ENCODE peak calls at places on chromosomes 16 and 17, in four cellular contexts. Q is sigmoid colon, C is A549, K is tibial nerve. N is an unnamed sample.

GRCh38 chr16:88527186-88527936 is 42.8 kb upstream of the ZC3H18 start:
- DNase-seq in Q (peak; percentile 84), C (peak; percentile 57), K (peak; percentile 57), N (no peak)

GRCh38 chr17:3980381-3980975 is 16.2 kb upstream of the ATP2A3 start:
- DNase-seq in Q (no peak), K (no peak), C (no peak), N (no peak)

GRCh38 chr17:19977360-19978205 is at the start of gene AKAP10:
- DNase-seq in C (peak; percentile 90), K (peak; percentile 94), Q (peak; percentile 95), N (peak; percentile 99)

GRCh38 chr17:35879748-35880654 is at the start of gene CCL5:
- DNase-seq in C (no peak), K (no peak), Q (no peak), N (no peak)

GRCh38 chr17:19359151-19359550 is 3.4 kb downstream of the B9D1 start:
- DNase-seq in K (no peak), Q (peak; percentile 52), C (no peak), N (no peak)

GRCh38 chr17:3887811-3888210 is 5.0 kb downstream of the CAMKK1 start:
- DNase-seq in K (no peak), Q (no peak), C (no peak), N (no peak)

GRCh38 chr16:74480150-74481029 is 59.1 kb upstream of the CLEC18B start:
- DNase-seq in Q (no peak), C (peak; percentile 89), K (peak; percentile 63), N (no peak)

GRCh38 chr16:15523092-15523541 is 88.7 kb downstream of the BMERB1 start:
- DNase-seq in K (peak; percentile 19), C (peak; percentile 71), Q (no peak), N (no peak)

GRCh38 chr16:82776466-82777146 is 149.8 kb downstream of the CDH13 start:
- DNase-seq in Q (no peak), K (no peak), C (no peak), N (no peak)

GRCh38 chr16:23835390-23836077 is at the start of gene PRKCB:
- DNase-seq in Q (peak; percentile 89), K (peak; percentile 46), C (peak; percentile 47), N (peak; percentile 94)

GRCh38 chr16:71929048-71929447 is 33.7 kb downstream of the IST1 start:
- DNase-seq in K (no peak), Q (peak; percentile 82), C (no peak), N (no peak)

GRCh38 chr17:29930399-29931010 is 477 bp upstream of the SSH2 start:
- DNase-seq in K (no peak), C (no peak), Q (no peak), N (no peak)

GRCh38 chr16:72977127-72977526 is 70.8 kb downstream of the ZFHX3 start:
- DNase-seq in K (no peak), Q (no peak), C (no peak), N (peak; percentile 69)

GRCh38 chr16:86521236-86522197 is 11.2 kb downstream of the FOXF1 start:
- DNase-seq in K (no peak), C (no peak), Q (peak; percentile 69), N (no peak)

GRCh38 chr16:86517652-86518258 is 7.4 kb downstream of the FOXF1 start:
- DNase-seq in C (peak; percentile 63), Q (peak; percentile 96), K (peak; percentile 37), N (peak; percentile 90)

GRCh38 chr16:86520317-86521210 is 10.2 kb downstream of the FOXF1 start:
- DNase-seq in K (no peak), C (no peak), Q (peak; percentile 74), N (no peak)

GRCh38 chr16:86519007-86519648 is 8.8 kb downstream of the FOXF1 start:
- DNase-seq in C (no peak), Q (peak; percentile 85), K (no peak), N (no peak)

GRCh38 chr16:86519649-86520316 is 9.5 kb downstream of the FOXF1 start:
- DNase-seq in C (peak; percentile 53), K (peak; percentile 60), Q (peak; percentile 89), N (no peak)
- H3K4me3 ChIP-seq in C (peak overlapping the region; percentile 21), K (no peak overlapping the region), Q (peak overlapping the region; percentile 37), N (no peak overlapping the region)

DNA sequence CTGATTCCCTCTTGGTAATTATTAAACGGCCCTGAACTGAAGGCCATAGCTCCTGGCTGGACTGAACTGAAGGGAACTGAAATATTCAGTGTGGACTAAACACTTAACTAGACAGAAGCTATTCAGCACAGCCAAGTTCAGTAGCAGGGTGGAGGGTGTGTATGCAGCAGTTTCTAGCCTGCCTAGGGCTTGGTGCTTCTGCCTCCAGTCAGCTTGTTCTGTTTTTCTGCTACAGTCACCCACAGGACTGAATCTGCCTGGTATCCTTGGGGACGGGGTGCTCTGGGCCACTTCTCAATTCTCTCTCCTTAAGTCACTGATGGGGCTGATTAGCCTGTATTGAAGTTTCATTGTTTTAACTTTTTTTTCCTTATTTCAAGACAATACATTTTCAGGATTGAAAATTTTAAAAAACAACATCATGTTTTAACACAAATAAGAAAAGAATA is 77.1 kb downstream of the WWP2 start:
- DNase-seq in Q (no peak), C (no peak), K (no peak), N (no peak)
- TF ChIP-seq POLR2A in Q (no peak), C (no peak), K (no peak), N (no peak)

DNA sequence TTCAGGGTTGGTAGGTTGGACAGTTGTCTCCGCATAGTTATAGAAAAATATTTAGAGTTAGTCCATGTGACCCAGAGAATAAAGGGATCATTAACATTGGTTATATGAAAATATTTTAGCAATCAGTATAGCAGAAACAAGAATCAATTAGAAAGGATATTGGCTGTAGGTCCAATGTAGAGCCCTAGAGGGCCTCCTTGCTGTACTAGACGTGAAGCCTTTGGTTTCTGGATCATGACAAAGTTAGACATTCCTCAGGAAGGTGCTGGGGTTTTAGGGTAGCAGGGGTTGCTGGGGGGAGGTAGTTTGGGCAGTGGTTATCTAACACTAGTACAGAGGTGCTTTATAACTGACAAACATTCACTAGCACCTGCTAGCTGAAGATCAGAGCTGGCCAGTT is 31.6 kb upstream of the ANKFN1 start:
- DNase-seq in K (no peak), C (no peak), Q (no peak), N (no peak)
- TF ChIP-seq CTCF in K (no peak), C (no peak), Q (no peak), N (no peak)

GRCh38 chr17:59752446-59752845 is 45.0 kb downstream of the VMP1 start:
- DNase-seq in K (no peak), C (no peak), Q (no peak), N (no peak)

GRCh38 chr17:59754547-59754946 is 47.1 kb downstream of the VMP1 start:
- DNase-seq in Q (no peak), K (no peak), C (peak; percentile 99), N (no peak)

GRCh38 chr17:59751955-59752413 is 44.5 kb downstream of the VMP1 start:
- DNase-seq in C (no peak), Q (no peak), K (no peak), N (no peak)

GRCh38 chr17:59752922-59753321 is 45.5 kb downstream of the VMP1 start:
- DNase-seq in C (no peak), K (no peak), Q (no peak), N (no peak)

DNA sequence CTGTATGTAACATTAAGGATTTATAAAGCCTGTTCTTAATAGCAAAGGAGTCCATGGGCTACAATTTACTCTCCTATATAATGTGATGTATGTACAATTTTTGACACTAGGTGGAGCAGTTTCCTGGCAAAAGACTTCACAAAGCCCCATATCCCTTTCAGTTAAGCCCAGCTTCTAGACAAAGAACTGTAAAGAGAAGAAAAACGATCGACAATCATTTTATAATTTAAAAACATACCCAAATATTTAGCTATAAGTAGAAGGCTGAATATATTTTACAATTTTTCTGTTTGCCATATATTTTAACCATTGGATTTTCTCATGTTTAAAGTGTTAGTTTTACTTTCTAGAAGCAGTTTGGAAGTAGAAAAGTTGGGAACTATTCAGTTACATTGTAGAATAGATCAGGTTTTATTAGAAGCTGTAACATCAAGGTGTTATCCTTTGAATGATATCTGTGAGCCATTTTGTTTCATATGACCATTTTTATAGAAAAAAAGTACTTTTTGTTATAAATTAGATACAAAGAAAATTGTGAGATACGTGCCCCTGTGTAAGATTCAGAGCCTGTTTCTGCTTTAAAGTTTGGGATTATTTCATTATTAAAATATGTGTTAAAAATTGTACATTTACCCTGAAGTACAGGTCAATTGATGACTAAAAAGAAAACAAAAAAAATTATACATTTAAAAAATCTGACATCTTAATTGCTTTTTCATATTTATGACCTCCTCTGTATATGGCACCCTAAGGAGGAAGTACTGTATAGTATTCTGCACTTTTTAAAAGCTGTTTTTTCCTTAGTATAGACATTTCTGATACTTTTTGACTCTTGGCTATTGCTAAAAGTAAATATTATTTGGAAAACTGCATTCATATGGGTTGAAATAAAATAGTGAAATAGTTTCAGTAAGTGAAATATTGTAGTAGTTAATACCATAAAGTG is 46.3 kb downstream of the VMP1 start:
- DNase-seq in K (peak; percentile 68), C (peak; percentile 94), Q (no peak), N (no peak)
- H3K4me3 ChIP-seq in K (no peak overlapping the region), C (no peak overlapping the region), Q (peak overlapping the region; percentile 30), N (no peak overlapping the region)

GRCh38 chr17:42005128-42005527 is 12.1 kb downstream of the DNAJC7 start:
- DNase-seq in K (no peak), Q (no peak), C (no peak), N (no peak)
- TF ChIP-seq POLR2A in K (no peak), Q (no peak), C (no peak), N (no peak)

DNA sequence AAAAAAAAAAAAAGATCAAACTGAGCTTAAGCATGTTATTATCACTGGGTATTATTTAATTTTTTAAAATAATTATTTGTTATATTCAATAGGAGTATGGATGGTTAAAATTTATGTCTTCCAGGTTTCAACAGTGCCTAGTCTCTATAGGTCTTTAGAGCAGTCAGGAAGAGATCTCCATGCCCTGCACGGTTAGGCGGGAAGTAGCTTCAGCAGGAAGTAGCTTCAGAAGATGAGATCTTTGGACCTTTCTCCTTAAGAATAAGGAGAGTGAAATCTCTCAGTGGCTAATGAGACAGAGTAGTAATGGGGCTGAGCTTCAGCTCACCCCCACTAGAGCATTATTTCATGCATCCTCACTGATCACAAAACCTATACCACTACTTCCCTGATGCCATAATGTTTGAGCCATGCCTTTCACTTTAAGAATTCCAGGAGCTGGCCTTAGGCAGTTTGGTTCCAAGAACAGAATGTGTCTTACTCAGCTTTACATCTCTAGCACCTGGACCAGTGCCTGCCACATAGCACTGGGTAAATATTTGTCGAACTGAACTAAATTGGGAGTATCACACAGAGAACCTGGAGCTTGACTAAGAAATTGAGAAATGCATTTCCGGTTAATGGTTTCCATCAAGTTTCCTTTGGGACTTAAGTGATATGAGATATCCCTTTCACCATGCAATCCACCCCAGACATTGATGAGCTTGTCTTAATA is 43.5 kb downstream of the SCPEP1 start:
- DNase-seq in Q (no peak), K (no peak), C (peak; percentile 58), N (no peak)
- TF ChIP-seq CTCF in Q (no peak), K (no peak), C (no peak), N (no peak)